ENCODE peak calls at places on chromosomes 6 and 20, in four cellular contexts. U is transverse colon, B is H54, Z is sigmoid colon. N is an unnamed sample.
A peak's percentile ranks its signal among the peaks of the same experiment; 100 is the strongest.

GRCh38 chr6:165987483-165988305 is 180.0 kb downstream of the TBXT start:
- DNase-seq in B (peak; percentile 63), Z (peak; percentile 98), U (peak; percentile 71), N (no peak)

GRCh38 chr20:2747676-2748235 is 52.7 kb downstream of the CPXM1 start:
- DNase-seq in U (no peak), B (no peak), Z (no peak), N (no peak)

GRCh38 chr6:168884646-168885086 is 369.0 kb downstream of the THBS2 start:
- DNase-seq in U (peak; percentile 76), Z (peak; percentile 85), B (peak; percentile 78), N (peak; percentile 35)

GRCh38 chr6:79377047-79377446 is 142.6 kb upstream of the HMGN3 start:
- DNase-seq in Z (no peak), U (no peak), B (no peak), N (no peak)

GRCh38 chr20:15071010-15071808 is 733.8 kb upstream of the FLRT3 start:
- DNase-seq in U (no peak), Z (no peak), B (no peak), N (no peak)

GRCh38 chr20:41466836-41467619 is 100.4 kb upstream of the EMILIN3 start:
- DNase-seq in B (no peak), U (no peak), Z (no peak), N (no peak)

GRCh38 chr6:6738108-6738507 is 149.6 kb downstream of the LY86 start:
- DNase-seq in B (no peak), U (no peak), Z (no peak), N (no peak)

GRCh38 chr20:44662256-44662655 is 10.8 kb upstream of the ADA start:
- DNase-seq in B (no peak), U (no peak), Z (no peak), N (no peak)

GRCh38 chr6:89562114-89562815 is 76.3 kb downstream of the LYRM2 start:
- DNase-seq in U (no peak), Z (no peak), B (no peak), N (no peak)

GRCh38 chr6:7725412-7725811 is 487 bp upstream of the BMP6 start:
- DNase-seq in U (no peak), Z (no peak), B (no peak), N (no peak)

GRCh38 chr6:41318648-41319565 is 16.5 kb upstream of the NCR2 start:
- DNase-seq in B (peak; percentile 64), U (peak; percentile 81), Z (peak; percentile 86), N (peak; percentile 76)

GRCh38 chr6:109083657-109084056 is 11.0 kb downstream of the SESN1 start:
- DNase-seq in Z (no peak), B (no peak), U (no peak), N (no peak)

GRCh38 chr6:2103644-2104523 is 141.5 kb downstream of the GMDS start:
- DNase-seq in U (no peak), B (peak; percentile 13), Z (no peak), N (no peak)

GRCh38 chr6:150463852-150464251 is 95.0 kb downstream of the IYD start:
- DNase-seq in U (no peak), B (no peak), Z (no peak), N (no peak)

GRCh38 chr6:23728707-23729106 is 397.3 kb upstream of the NRSN1 start:
- DNase-seq in U (peak; percentile 7), Z (no peak), B (no peak), N (no peak)

GRCh38 chr6:131949615-131949908 is 1.6 kb downstream of the CCN2 start:
- DNase-seq in U (no peak), B (no peak), Z (no peak), N (no peak)

GRCh38 chr6:131951576-131952230 is 531 bp upstream of the CCN2 start:
- DNase-seq in Z (no peak), U (no peak), B (no peak), N (no peak)

GRCh38 chr6:131949909-131950766 is 1.0 kb downstream of the CCN2 start:
- DNase-seq in Z (peak; percentile 92), U (peak; percentile 83), B (no peak), N (peak; percentile 71)

GRCh38 chr6:131948692-131949614 is 2.2 kb downstream of the CCN2 start:
- DNase-seq in U (no peak), B (no peak), Z (peak; percentile 80), N (no peak)

GRCh38 chr6:131950767-131951575 is at the start of gene CCN2:
- DNase-seq in U (peak; percentile 84), Z (peak; percentile 95), B (peak; percentile 56), N (peak; percentile 77)
- TF ChIP-seq POLR2A in U (peak; percentile 88), Z (peak; percentile 68), B (peak; percentile 97), N (peak; percentile 64)

GRCh38 chr20:58676161-58676560 is 16.4 kb upstream of the NPEPL1 start:
- DNase-seq in U (no peak), B (no peak), Z (no peak), N (no peak)
- TF ChIP-seq POLR2A in U (no peak), B (no peak), Z (no peak), N (no peak)

GRCh38 chr6:32968093-32968769 is at the start of gene BRD2:
- DNase-seq in B (peak; percentile 75), Z (peak; percentile 99), U (peak; percentile 97), N (peak; percentile 95)
- TF ChIP-seq POLR2A in B (no peak), Z (peak; percentile 94), U (peak; percentile 98), N (peak; percentile 92)

DNA sequence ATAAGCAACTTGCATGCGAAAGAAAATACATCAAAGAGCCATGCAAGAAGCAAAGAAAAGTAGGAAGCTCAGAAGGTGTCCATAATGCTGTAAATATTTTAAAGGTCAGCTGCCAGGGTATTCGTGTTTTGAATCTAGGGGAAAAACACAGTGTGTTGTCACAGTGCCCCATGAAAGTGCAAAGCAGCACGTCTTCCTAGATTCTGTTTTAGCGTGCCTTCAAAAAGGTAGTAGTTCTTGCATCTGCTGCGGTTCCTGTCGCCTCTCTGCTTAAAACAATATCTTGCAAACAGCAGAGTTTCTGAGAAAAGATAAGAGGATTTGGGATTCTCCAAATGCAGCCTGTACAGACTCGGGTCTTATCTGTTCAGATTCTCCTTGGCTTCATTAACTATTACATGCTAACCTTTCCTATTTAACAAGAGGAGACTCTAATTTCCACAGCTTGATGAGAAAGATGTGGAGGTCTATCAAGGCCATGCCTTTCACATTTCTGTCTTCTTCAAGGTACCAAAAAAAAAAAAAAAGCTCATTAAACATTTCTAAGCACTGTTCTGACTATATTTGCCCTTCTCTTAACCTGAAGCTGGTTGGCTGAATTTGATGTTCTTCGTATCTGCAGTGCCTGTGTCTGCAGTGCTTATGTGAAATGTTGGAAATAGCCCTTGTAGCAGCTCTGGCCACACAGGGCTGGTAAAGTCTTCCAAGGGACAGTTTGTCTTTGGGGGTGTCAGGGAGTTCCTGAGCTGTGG is 297.5 kb downstream of the ADGB start:
- DNase-seq in U (no peak), Z (no peak), B (no peak), N (no peak)
- TF ChIP-seq POLR2A in U (no peak), Z (no peak), B (no peak), N (no peak)

DNA sequence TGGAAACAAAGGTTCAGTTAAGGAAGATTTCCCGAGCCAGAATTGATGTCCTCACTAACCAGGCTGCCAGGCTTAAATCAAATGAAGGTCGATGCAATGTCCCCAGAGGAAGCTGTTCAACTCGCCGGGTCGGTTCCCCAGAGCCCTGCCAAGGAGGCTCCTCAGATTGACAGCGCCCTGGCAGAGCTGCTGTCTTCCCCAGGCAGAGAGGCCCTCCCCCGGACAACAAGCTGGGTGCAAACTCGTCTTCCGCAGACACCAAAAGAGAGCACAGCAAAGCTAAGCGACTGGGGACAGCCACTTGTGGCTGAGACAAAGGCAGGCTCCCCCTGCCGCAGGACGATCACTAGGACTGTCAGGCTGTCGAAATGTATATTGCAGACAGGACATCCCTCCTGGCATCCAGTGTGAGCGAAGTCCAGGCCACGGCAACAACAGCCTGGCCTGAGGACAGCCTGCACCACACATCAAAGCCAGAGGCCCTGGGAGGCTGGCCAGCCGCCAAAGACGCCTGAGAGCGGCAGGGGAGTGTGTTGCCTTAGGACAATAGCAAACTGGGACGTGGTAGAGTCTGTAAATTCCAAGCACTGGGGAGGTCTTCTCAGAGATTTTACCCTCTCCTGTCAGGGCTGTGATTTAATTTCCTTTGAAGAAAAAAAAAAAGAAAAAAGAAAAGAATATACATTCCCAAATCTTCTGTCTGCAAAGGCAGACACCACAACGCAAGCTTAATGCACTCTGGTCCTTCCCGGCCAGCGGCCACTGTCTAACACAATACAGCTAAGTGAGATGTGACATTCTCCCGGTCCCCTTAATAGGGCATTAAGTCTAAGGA is 99.1 kb downstream of the HIVEP2 start:
- DNase-seq in Z (peak; percentile 91), B (no peak), U (peak; percentile 90), N (peak; percentile 79)
- TF ChIP-seq POLR2A in Z (no peak), B (peak; percentile 8), U (peak; percentile 54), N (no peak)

DNA sequence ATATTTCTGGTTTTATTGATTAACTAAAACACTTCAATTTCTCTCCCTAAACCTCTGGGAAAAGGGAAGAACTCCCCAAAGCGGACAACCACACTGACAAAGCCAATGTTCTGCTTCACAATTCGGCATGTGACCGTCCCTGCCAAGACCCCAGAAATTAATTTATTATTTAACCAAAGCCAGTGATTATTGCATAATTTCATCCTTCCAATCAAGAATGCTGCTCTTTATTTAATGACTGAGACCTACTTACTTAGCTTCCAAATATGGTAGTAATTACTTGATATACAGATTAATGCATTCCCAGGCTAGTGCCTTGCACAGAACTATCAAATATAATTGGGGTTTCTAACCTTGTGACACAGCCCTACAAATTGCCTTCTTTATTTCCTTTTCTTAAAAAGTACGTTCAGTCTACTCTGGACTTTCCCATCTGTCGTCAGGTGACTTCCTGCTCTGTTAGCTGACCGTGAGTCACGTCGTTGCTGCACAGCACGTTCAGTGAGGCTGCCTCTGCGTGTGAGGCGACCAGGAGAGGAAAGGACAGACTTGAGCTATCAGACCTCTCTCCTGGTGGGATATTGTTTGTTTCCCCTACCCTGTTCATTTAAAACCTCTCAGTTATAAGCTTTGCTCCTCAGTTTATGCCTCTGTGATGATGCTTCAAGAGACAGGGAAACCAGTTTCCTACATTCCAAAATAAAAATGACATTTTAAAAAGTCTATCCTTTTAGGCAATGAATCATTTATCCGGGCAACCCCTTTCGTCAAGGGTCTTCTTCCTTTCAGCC is 55.7 kb upstream of the TNFAIP3 start:
- DNase-seq in Z (peak; percentile 88), B (peak; percentile 33), U (peak; percentile 82), N (no peak)
- TF ChIP-seq POLR2A in Z (no peak), B (no peak), U (peak; percentile 27), N (no peak)

GRCh38 chr20:56411759-56412472 is at the start of gene CASS4:
- DNase-seq in B (no peak), U (no peak), Z (no peak), N (no peak)
- TF ChIP-seq POLR2A in B (no peak), U (peak; percentile 48), Z (no peak), N (no peak)

GRCh38 chr20:20052074-20052970 is at the start of the genes CFAP61 and CRNKL1:
- DNase-seq in B (peak; percentile 85), U (peak; percentile 97), Z (peak; percentile 98), N (peak; percentile 98)
- TF ChIP-seq POLR2A in B (peak; percentile 7), U (peak; percentile 71), Z (no peak), N (no peak)

DNA sequence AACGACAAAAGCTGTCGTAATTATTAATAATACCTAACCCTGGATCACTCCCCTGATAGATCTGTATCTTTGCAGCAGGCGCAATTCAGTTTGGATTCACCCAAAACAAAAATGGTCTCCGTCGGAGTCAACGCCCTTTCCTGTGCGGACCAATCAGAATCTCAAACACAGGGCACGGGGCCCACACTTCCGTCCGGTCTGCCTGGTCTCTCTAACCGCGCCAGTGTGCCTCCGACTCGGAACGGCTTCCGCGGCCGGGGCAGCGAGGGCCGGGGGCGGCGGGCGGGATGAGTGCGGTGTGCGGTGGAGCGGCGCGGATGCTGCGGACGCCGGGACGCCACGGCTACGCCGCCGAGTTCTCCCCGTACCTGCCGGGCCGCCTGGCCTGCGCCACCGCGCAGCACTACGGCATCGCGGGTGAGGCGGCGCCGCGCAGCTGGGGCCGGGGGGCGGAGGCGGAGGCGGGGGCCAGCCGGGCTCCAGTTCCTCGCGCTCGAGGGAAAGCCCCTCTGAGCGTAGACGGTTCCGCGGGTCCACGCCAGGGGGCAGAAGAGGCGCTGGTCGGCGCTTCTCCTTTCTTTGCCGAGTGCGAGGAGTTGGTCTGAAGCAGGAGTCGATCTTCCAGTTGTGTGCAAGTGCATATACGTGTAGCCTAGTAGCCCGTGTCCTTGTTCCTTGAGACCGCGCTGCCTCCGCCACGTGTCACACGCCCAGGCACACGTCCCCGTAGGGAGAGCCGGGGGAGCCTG is at the start of gene PEX7:
- DNase-seq in B (peak; percentile 59), U (peak; percentile 91), Z (peak; percentile 96), N (peak; percentile 84)
- TF ChIP-seq POLR2A in B (peak; percentile 81), U (peak; percentile 55), Z (no peak), N (peak; percentile 55)

N was measured in breast epithelium.